ENCODE peak calls at places on chromosomes 2 and 18, in five cellular contexts. One of them, this sample, is unnamed.
A peak's percentile ranks its signal among the peaks of the same experiment; 100 is the strongest.

GRCh38 chr18:67211646-67212045 is 304.9 kb downstream of the DSEL start:
- DNase-seq in sigmoid colon: no peak
- DNase-seq in IMR-90: peak; percentile 12
- DNase-seq in spleen: no peak
- DNase-seq in GM23338: no peak
- DNase-seq in this sample: no peak

GRCh38 chr18:63299837-63300787 is 19.5 kb downstream of the BCL2 start:
- DNase-seq in GM23338: no peak
- DNase-seq in IMR-90: peak; percentile 31
- DNase-seq in spleen: no peak
- DNase-seq in sigmoid colon: no peak
- DNase-seq in this sample: no peak

GRCh38 chr2:165675551-165675968 is 118.5 kb downstream of the GALNT3 start:
- DNase-seq in sigmoid colon: no peak
- DNase-seq in IMR-90: no peak
- DNase-seq in spleen: no peak
- DNase-seq in GM23338: no peak
- DNase-seq in this sample: no peak

GRCh38 chr18:11752116-11752911 is 63.2 kb downstream of the GNAL start:
- DNase-seq in sigmoid colon: no peak
- DNase-seq in spleen: no peak
- DNase-seq in GM23338: peak; percentile 75
- DNase-seq in IMR-90: peak; percentile 30
- DNase-seq in this sample: peak; percentile 84

GRCh38 chr2:151526572-151527090 is 116.9 kb downstream of the RIF1 start:
- DNase-seq in spleen: no peak
- DNase-seq in sigmoid colon: no peak
- DNase-seq in GM23338: peak; percentile 19
- DNase-seq in IMR-90: no peak
- DNase-seq in this sample: no peak

GRCh38 chr18:8766576-8767253 is 61.4 kb downstream of the MTCL1 start:
- DNase-seq in IMR-90: no peak
- DNase-seq in GM23338: no peak
- DNase-seq in sigmoid colon: no peak
- DNase-seq in spleen: no peak
- DNase-seq in this sample: no peak

GRCh38 chr18:63317982-63318881 is 1.3 kb downstream of the BCL2 start:
- DNase-seq in sigmoid colon: peak; percentile 90
- DNase-seq in spleen: peak; percentile 96
- DNase-seq in GM23338: peak; percentile 92
- DNase-seq in IMR-90: no peak
- DNase-seq in this sample: peak; percentile 86

GRCh38 chr2:160387558-160388262 is 105.9 kb downstream of the RBMS1 start:
- DNase-seq in sigmoid colon: peak; percentile 95
- DNase-seq in GM23338: no peak
- DNase-seq in IMR-90: peak; percentile 100
- DNase-seq in spleen: no peak
- DNase-seq in this sample: no peak

GRCh38 chr2:132416080-132416911 is at the start of gene GPR39:
- DNase-seq in IMR-90: peak; percentile 96
- DNase-seq in GM23338: peak; percentile 84
- DNase-seq in spleen: no peak
- DNase-seq in sigmoid colon: peak; percentile 78
- DNase-seq in this sample: peak; percentile 83

GRCh38 chr2:348517-348916 is 60.6 kb upstream of the ALKAL2 start:
- DNase-seq in spleen: no peak
- DNase-seq in IMR-90: no peak
- DNase-seq in GM23338: no peak
- DNase-seq in sigmoid colon: no peak
- DNase-seq in this sample: no peak

GRCh38 chr18:12287684-12288405 is 20.2 kb upstream of the TUBB6 start:
- DNase-seq in spleen: peak; percentile 63
- DNase-seq in IMR-90: peak; percentile 95
- DNase-seq in GM23338: peak; percentile 66
- DNase-seq in sigmoid colon: peak; percentile 93
- DNase-seq in this sample: peak; percentile 79

GRCh38 chr2:191115391-191115790 is 35.4 kb downstream of the STAT4 start:
- DNase-seq in sigmoid colon: no peak
- DNase-seq in GM23338: no peak
- DNase-seq in IMR-90: peak; percentile 18
- DNase-seq in spleen: no peak
- DNase-seq in this sample: no peak

GRCh38 chr2:32732135-32732534 is 104.3 kb downstream of the TTC27 start:
- DNase-seq in IMR-90: peak; percentile 16
- DNase-seq in spleen: no peak
- DNase-seq in GM23338: no peak
- DNase-seq in sigmoid colon: no peak
- DNase-seq in this sample: no peak

GRCh38 chr18:8779251-8779650 is 73.9 kb downstream of the MTCL1 start:
- DNase-seq in IMR-90: no peak
- DNase-seq in sigmoid colon: no peak
- DNase-seq in spleen: no peak
- DNase-seq in GM23338: no peak
- DNase-seq in this sample: no peak

GRCh38 chr2:72173640-72174321 is 26.1 kb upstream of the CYP26B1 start:
- DNase-seq in IMR-90: peak; percentile 35
- DNase-seq in spleen: no peak
- DNase-seq in sigmoid colon: no peak
- DNase-seq in GM23338: peak; percentile 15
- DNase-seq in this sample: no peak

GRCh38 chr2:191612496-191612895 is 65.4 kb upstream of the NABP1 start:
- DNase-seq in IMR-90: peak; percentile 97
- DNase-seq in sigmoid colon: no peak
- DNase-seq in GM23338: no peak
- DNase-seq in spleen: no peak
- DNase-seq in this sample: no peak

GRCh38 chr2:72134997-72135800 is 12.5 kb downstream of the CYP26B1 start:
- DNase-seq in spleen: peak; percentile 65
- DNase-seq in IMR-90: no peak
- DNase-seq in GM23338: no peak
- DNase-seq in sigmoid colon: peak; percentile 53
- DNase-seq in this sample: no peak

GRCh38 chr2:11938196-11938595 is 191.8 kb downstream of the LPIN1 start:
- DNase-seq in spleen: no peak
- DNase-seq in IMR-90: peak; percentile 72
- DNase-seq in sigmoid colon: peak; percentile 90
- DNase-seq in GM23338: no peak
- DNase-seq in this sample: no peak

GRCh38 chr2:241877197-241877685 is 7.7 kb downstream of the RTP5 start:
- DNase-seq in GM23338: no peak
- DNase-seq in IMR-90: no peak
- DNase-seq in sigmoid colon: no peak
- DNase-seq in spleen: no peak
- DNase-seq in this sample: no peak

GRCh38 chr2:119549236-119549635 is 5.0 kb downstream of the CFAP221 start:
- DNase-seq in spleen: no peak
- DNase-seq in sigmoid colon: no peak
- DNase-seq in GM23338: no peak
- DNase-seq in IMR-90: peak; percentile 8
- DNase-seq in this sample: no peak

GRCh38 chr2:130246430-130246829 is 48.2 kb upstream of the TUBA3E start:
- DNase-seq in GM23338: no peak
- DNase-seq in sigmoid colon: no peak
- DNase-seq in IMR-90: no peak
- DNase-seq in spleen: no peak
- DNase-seq in this sample: no peak

GRCh38 chr2:70937866-70938579 is 2.3 kb downstream of the ATP6V1B1 start:
- DNase-seq in GM23338: peak; percentile 51
- DNase-seq in IMR-90: no peak
- DNase-seq in sigmoid colon: peak; percentile 44
- DNase-seq in spleen: no peak
- DNase-seq in this sample: peak; percentile 63

GRCh38 chr2:70935468-70936164 is at the start of gene ATP6V1B1:
- DNase-seq in IMR-90: no peak
- DNase-seq in sigmoid colon: peak; percentile 46
- DNase-seq in spleen: no peak
- DNase-seq in GM23338: peak; percentile 59
- DNase-seq in this sample: peak; percentile 78

GRCh38 chr2:70936979-70937811 is 1.5 kb downstream of the ATP6V1B1 start:
- DNase-seq in GM23338: no peak
- DNase-seq in sigmoid colon: peak; percentile 12
- DNase-seq in IMR-90: no peak
- DNase-seq in spleen: no peak
- DNase-seq in this sample: peak; percentile 42

GRCh38 chr2:70934981-70935380 is 719 bp upstream of the ATP6V1B1 start:
- DNase-seq in GM23338: no peak
- DNase-seq in IMR-90: no peak
- DNase-seq in spleen: no peak
- DNase-seq in sigmoid colon: peak; percentile 19
- DNase-seq in this sample: no peak

DNA sequence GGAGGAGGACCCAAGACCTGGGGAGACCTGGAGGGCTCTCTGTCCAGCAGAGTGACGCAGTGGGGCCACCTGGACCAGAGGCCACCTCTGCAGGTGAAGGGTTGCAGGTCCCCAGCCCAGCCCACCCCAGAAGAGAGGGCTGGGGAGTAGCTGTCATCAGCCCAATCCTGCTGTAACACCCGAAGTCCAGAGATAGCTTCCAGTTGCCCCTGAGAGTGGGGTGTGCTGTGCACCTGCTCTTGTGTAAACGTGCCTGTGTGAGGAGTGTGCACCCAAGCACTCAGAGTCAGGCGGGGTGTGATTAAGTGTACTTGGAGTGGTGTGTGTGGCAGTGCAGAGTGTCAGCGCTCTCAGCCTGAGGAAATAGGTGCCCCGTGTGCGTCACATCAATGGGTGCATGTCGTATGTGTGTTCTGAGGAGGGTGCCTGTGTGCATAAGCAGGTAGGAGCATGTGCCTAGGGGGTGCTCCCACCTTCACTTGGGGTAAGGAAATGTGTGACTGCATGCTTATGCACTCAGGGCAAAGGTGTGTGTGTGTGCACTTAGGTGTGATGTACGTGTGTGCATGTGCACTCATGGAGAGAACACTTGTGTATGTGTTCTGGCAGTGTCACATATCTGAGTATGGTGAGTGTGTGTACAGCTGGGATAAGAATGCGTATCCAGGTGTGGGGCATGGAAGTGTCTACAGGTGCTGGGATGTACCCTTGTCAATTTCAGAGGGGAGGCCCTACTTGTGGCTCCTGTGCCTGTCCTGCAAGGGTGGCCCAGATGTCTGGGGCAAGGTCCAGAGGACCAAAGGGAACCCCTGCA is 672 bp downstream of the ATP6V1B1 start:
- DNase-seq in IMR-90: no peak
- DNase-seq in sigmoid colon: no peak
- DNase-seq in GM23338: no peak
- DNase-seq in spleen: no peak
- DNase-seq in this sample: no peak
- H3K4me3 ChIP-seq in IMR-90: no peak overlapping the region
- H3K4me3 ChIP-seq in sigmoid colon: no peak overlapping the region
- H3K4me3 ChIP-seq in GM23338: no peak overlapping the region
- H3K4me3 ChIP-seq in spleen: no peak overlapping the region
- H3K4me3 ChIP-seq in this sample: no peak overlapping the region

GRCh38 chr18:9941660-9942059 is 27.8 kb downstream of the VAPA start:
- DNase-seq in IMR-90: no peak
- DNase-seq in sigmoid colon: no peak
- DNase-seq in GM23338: no peak
- DNase-seq in spleen: no peak
- DNase-seq in this sample: no peak
- H3K36me3 ChIP-seq in IMR-90: peaks cover 25% of the 10 kb centered on the region
- H3K36me3 ChIP-seq in sigmoid colon: peaks cover 4% of the 10 kb centered on the region
- H3K36me3 ChIP-seq in GM23338: peaks cover 7% of the 10 kb centered on the region
- H3K36me3 ChIP-seq in spleen: peaks cover 84% of the 10 kb centered on the region
- H3K36me3 ChIP-seq in this sample: peaks cover 6% of the 10 kb centered on the region

DNA sequence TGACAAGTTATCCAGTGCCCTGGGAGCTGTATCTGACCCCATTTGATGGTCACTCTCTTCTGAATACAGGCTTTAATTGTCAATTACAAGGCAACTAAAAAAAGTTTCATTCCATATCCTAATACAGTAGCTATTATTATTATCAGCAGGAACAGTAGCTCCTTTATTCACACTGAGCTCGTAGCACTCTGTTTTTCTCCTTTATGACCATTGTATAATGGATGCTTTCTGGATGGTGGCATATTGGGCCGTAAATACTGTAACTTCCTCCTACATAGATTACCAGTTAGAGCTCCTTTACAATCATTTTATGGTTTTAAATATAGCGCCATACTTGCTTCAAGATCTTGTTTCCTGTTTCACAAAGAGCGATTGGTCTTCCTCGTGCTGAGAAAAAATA is 1040.3 kb downstream of the TSN start:
- DNase-seq in sigmoid colon: no peak
- DNase-seq in GM23338: no peak
- DNase-seq in IMR-90: no peak
- DNase-seq in spleen: no peak
- DNase-seq in this sample: no peak
- H3K4me3 ChIP-seq in sigmoid colon: no peak overlapping the region
- H3K4me3 ChIP-seq in GM23338: no peak overlapping the region
- H3K4me3 ChIP-seq in IMR-90: no peak overlapping the region
- H3K4me3 ChIP-seq in spleen: no peak overlapping the region
- H3K4me3 ChIP-seq in this sample: no peak overlapping the region

DNA sequence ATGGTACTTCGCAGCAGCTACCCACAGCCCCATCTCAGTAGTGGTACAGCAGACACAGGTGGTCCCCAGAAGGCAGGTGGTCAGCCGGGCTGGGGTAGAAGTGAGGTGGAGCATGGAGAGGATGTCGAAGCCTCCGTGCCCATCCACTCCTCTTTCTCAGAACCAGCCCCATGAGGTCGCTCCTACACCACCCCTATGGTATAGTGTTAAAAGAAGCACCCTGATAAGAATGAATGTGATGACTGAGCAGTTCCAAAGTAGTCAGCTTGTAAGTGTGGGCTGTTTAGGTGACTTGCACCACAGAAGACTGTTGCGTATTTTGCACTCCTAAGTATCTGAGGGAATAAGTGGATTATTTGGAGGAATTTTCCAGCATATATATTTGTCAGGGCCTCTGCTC is 111.3 kb downstream of the WDSUB1 start:
- DNase-seq in GM23338: no peak
- DNase-seq in spleen: no peak
- DNase-seq in sigmoid colon: no peak
- DNase-seq in IMR-90: no peak
- DNase-seq in this sample: no peak
- H3K36me3 ChIP-seq in GM23338: no peaks in the 10 kb centered on the region
- H3K36me3 ChIP-seq in spleen: no peaks in the 10 kb centered on the region
- H3K36me3 ChIP-seq in sigmoid colon: peaks cover 33% of the 10 kb centered on the region
- H3K36me3 ChIP-seq in IMR-90: peaks cover 50% of the 10 kb centered on the region
- H3K36me3 ChIP-seq in this sample: no peaks in the 10 kb centered on the region